ENCODE peak calls at places on chromosome 13, in ten cellular contexts. X is thoracic aorta; K is suprapubic skin; D is esophagus squamous epithelium; P is Panc1; T is colonic mucosa; I is breast epithelium; O is CD8-positive, alpha-beta T cell; L is IMR-90; F is right lobe of liver. E is an unnamed sample.

GRCh38 chr13:112774448-112774792 is 84.6 kb downstream of the ATP11A start:
- DNase-seq in T (no peak), F (no peak), X (no peak), L (no peak), I (no peak), K (no peak), O (no peak), P (no peak), D (no peak), E (no peak)

GRCh38 chr13:20360041-20360491 is 127.9 kb upstream of the GJB6 start:
- DNase-seq in F (peak; percentile 80), L (peak; percentile 43), X (no peak), T (no peak), K (no peak), I (no peak), P (no peak), O (no peak), D (no peak), E (no peak)

GRCh38 chr13:113608967-113609533 is 24.5 kb downstream of the TFDP1 start:
- DNase-seq in L (no peak), P (no peak), F (no peak), D (no peak), I (no peak), O (no peak), X (no peak), T (no peak), K (no peak), E (no peak)

GRCh38 chr13:46530084-46530935 is 22.7 kb upstream of the LRCH1 start:
- DNase-seq in T (no peak), I (no peak), L (peak; percentile 54), X (no peak), F (no peak), P (no peak), K (no peak), D (no peak), O (no peak), E (no peak)

GRCh38 chr13:93338906-93339305 is 112.3 kb downstream of the GPC6 start:
- DNase-seq in X (no peak), I (no peak), K (no peak), F (no peak), L (peak; percentile 49), O (no peak), T (no peak), P (no peak), D (no peak), E (no peak)

GRCh38 chr13:83798731-83799130 is 83.5 kb downstream of the SLITRK1 start:
- DNase-seq in O (no peak), F (no peak), X (no peak), I (no peak), L (peak; percentile 37), T (no peak), K (no peak), D (no peak), P (no peak), E (no peak)

GRCh38 chr13:20616059-20616797 is 49.3 kb downstream of the IFT88 start:
- DNase-seq in X (no peak), K (no peak), O (no peak), D (no peak), L (peak; percentile 98), F (no peak), P (peak; percentile 62), T (no peak), I (no peak), E (no peak)

GRCh38 chr13:58025821-58026220 is 394.3 kb downstream of the PCDH17 start:
- DNase-seq in F (no peak), D (no peak), P (no peak), O (no peak), K (no peak), L (no peak), X (no peak), I (no peak), T (no peak), E (no peak)

GRCh38 chr13:24727731-24728601 is 36.0 kb upstream of the RNF17 start:
- DNase-seq in F (peak; percentile 68), I (no peak), K (no peak), P (peak; percentile 47), O (peak; percentile 58), X (peak; percentile 38), L (peak; percentile 84), D (no peak), T (peak; percentile 65), E (peak; percentile 85)

GRCh38 chr13:37127706-37128241 is 22.3 kb upstream of the CSNK1A1L start:
- DNase-seq in O (no peak), I (no peak), K (no peak), L (peak; percentile 94), P (no peak), X (no peak), F (no peak), D (no peak), T (no peak), E (no peak)

GRCh38 chr13:62129000-62129551 is 713.4 kb upstream of the PCDH20 start:
- DNase-seq in X (no peak), I (no peak), F (no peak), O (no peak), P (no peak), T (no peak), D (no peak), L (no peak), K (no peak), E (no peak)

DNA sequence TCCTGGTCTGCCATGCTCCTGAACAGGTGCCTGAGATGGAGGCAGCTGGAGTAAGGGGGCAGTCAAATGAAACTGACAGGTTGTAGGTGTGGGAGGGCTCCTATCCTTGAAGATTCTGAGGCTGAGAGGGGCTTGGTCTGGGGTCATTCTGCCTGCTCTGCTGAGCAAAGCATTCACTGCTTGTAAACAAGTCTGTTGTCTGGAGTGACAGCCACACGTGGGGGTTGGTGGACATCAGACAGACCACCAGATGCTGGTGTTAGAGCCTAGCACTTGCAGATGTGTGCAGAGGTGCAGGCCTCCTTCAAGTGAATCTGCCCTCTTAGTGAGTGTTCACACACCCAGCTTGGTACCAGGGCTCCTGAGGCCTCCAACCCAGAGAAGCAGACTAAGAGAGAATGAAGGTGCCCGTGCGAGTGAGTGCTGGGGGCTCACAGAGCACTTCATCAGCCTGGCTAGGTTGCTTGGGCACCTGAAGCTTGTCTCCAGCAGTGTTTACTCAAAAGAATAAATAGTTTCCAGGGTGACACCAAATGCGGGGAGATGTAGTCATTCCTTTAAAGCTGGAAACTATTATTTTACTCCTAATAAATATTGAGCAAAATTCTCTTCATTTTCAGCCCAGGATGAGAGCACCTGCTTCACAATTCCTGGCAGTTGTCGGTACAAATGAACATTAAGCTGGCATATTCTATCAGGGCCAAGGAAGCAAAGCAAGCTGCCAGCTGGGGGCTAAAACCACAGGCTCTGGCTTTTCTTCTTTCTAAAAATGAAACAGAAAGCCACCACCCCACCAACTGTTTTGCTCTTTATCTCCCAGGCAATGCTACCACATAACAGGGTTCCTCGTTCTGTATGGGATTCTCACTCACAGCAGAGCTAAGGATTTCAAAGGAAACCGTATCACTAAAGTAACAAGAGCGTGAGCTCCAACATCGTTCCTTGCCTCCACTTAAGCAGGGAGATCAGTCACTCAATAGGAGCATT is 82.3 kb downstream of the RNASEH2B start:
- DNase-seq in O (no peak), T (no peak), I (no peak), X (no peak), P (no peak), D (no peak), K (no peak), F (no peak), L (no peak), E (no peak)
- H3K4me1 ChIP-seq in O (peaks cover 17% of the 10 kb centered on the region), T (no peaks in the 10 kb centered on the region), I (no peaks in the 10 kb centered on the region), X (peaks cover 4% of the 10 kb centered on the region), P (no peaks in the 10 kb centered on the region), D (peaks cover 15% of the 10 kb centered on the region), K (peaks cover 27% of the 10 kb centered on the region), F (no peaks in the 10 kb centered on the region), L (peaks cover 4% of the 10 kb centered on the region), E (no peaks in the 10 kb centered on the region)

GRCh38 chr13:100442095-100442832 is 146.3 kb downstream of the GGACT start:
- DNase-seq in X (no peak), F (no peak), K (no peak), O (no peak), D (no peak), L (no peak), T (no peak), I (no peak), P (no peak), E (no peak)
- TF ChIP-seq CTCF in X (no peak), F (no peak), K (no peak), O (no peak), D (no peak), L (no peak), T (no peak), I (no peak), P (no peak), E (no peak)

DNA sequence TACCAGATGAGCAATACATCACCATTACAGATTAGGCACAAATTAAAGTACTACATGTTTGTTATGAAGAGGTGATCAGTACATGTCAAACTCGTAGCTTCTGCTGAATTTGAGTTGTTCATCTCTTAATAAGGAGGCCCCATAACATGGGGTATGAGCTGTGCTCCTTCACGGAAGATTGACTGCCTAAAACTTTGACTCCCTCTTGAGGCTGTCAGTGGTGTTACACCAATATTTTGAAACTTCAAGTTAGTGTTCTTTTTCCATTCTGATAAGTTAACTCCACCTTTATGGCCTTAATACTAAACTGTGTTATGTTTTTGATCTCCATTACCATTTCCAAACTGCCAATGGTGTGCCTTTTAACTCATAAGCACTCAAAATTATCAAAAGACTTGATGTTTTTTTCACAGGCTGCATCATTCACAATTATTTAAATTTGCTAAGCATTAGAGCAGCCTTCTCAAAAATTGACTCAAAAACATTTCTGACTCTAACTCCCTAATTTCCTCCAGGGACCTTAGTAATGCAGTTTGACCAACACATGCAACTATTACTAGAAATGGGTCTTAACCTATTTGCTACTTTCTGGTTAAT is 1591.5 kb downstream of the PCDH9 start:
- DNase-seq in O (no peak), T (no peak), D (no peak), K (no peak), X (no peak), P (peak; percentile 22), I (no peak), F (no peak), L (peak; percentile 63), E (no peak)
- H3K4me1 ChIP-seq in O (no peaks in the 10 kb centered on the region), T (no peaks in the 10 kb centered on the region), D (no peaks in the 10 kb centered on the region), K (no peaks in the 10 kb centered on the region), X (no peaks in the 10 kb centered on the region), P (no peaks in the 10 kb centered on the region), I (no peaks in the 10 kb centered on the region), F (no peaks in the 10 kb centered on the region), L (no peaks in the 10 kb centered on the region), E (no peaks in the 10 kb centered on the region)

GRCh38 chr13:98542568-98543379 is 34.1 kb downstream of the STK24 start:
- DNase-seq in X (no peak), L (no peak), T (no peak), D (no peak), F (no peak), I (no peak), P (no peak), O (no peak), K (no peak), E (no peak)

GRCh38 chr13:98543380-98544104 is 33.4 kb downstream of the STK24 start:
- DNase-seq in P (no peak), K (no peak), L (no peak), F (no peak), I (no peak), D (no peak), X (no peak), T (no peak), O (no peak), E (no peak)

GRCh38 chr13:98540476-98540875 is 36.4 kb downstream of the STK24 start:
- DNase-seq in P (no peak), K (no peak), I (no peak), O (no peak), D (no peak), X (no peak), T (no peak), F (no peak), L (no peak), E (no peak)

GRCh38 chr13:98541211-98541610 is 35.7 kb downstream of the STK24 start:
- DNase-seq in K (no peak), L (no peak), D (no peak), O (no peak), X (no peak), P (no peak), F (no peak), I (no peak), T (no peak), E (no peak)

GRCh38 chr13:98541701-98542203 is 35.2 kb downstream of the STK24 start:
- DNase-seq in X (no peak), O (no peak), L (no peak), K (no peak), F (no peak), I (no peak), T (no peak), P (no peak), D (no peak), E (no peak)
- TF ChIP-seq CTCF in X (no peak), O (no peak), L (no peak), K (no peak), F (no peak), I (no peak), T (no peak), P (no peak), D (no peak), E (no peak)